ENCODE peak calls at places on chromosomes 12 and 14, in eight cellular contexts. U is IMR-90; V is stimulated activated CD8-positive, alpha-beta memory T cell treated with anti-CD3 and anti-CD28 coated beads, Interleukin-15, amount 100 ng/mL, for 24 hours; H is LoVo; W is T-helper 9 cell; B is activated CD4-positive, alpha-beta T cell treated with anti-CD3 and anti-CD28 coated beads, Interleukin-2, amount 50 U/mL, for 1 hour; G is stimulated activated CD4-positive, alpha-beta T cell treated with anti-CD3 and anti-CD28 coated beads, Interleukin-1b, Interleukin-23, amount 100 ng/mL, for 1 hour; I is activated CD8-positive, alpha-beta memory T cell treated with anti-CD3 and anti-CD28 coated beads for 24 hours. J is an unnamed sample.

GRCh38 chr14:92407395-92407794 is 84.4 kb downstream of the SLC24A4 start:
- DNase-seq in V (no peak), B (no peak), U (no peak), H (no peak), I (no peak), W (no peak), G (no peak), J (no peak)

GRCh38 chr12:24078318-24078765 is 128.9 kb upstream of the SOX5 start:
- DNase-seq in H (no peak), U (peak; percentile 57), I (no peak), G (no peak), W (no peak), V (no peak), B (no peak), J (no peak)

GRCh38 chr12:93886533-93887511 is 209.6 kb downstream of the CRADD start:
- DNase-seq in G (no peak), B (no peak), V (no peak), H (peak; percentile 93), I (no peak), U (peak; percentile 89), W (no peak), J (no peak)

GRCh38 chr12:10065241-10065640 is 33.5 kb downstream of the CLEC1A start:
- DNase-seq in I (no peak), W (no peak), G (no peak), B (no peak), U (no peak), V (no peak), H (no peak), J (no peak)

GRCh38 chr12:100348657-100349454 is 8.0 kb upstream of the SLC17A8 start:
- DNase-seq in I (no peak), U (peak; percentile 38), V (no peak), G (no peak), B (no peak), W (no peak), H (peak; percentile 40), J (no peak)

GRCh38 chr14:99190696-99191662 is 81.0 kb downstream of the BCL11B start:
- DNase-seq in W (no peak), H (no peak), V (no peak), U (no peak), G (no peak), I (no peak), B (peak; percentile 49), J (peak; percentile 43)

GRCh38 chr12:31736472-31736871 is 7.7 kb upstream of the AMN1 start:
- DNase-seq in I (no peak), V (no peak), W (peak; percentile 16), G (peak; percentile 36), H (peak; percentile 70), U (peak; percentile 89), B (peak; percentile 58), J (peak; percentile 43)

GRCh38 chr12:70255311-70255710 is 12.1 kb downstream of the CNOT2 start:
- DNase-seq in I (no peak), G (no peak), H (no peak), B (no peak), W (no peak), V (no peak), U (peak; percentile 54), J (no peak)

GRCh38 chr14:70108419-70108818 is 80.3 kb downstream of the SLC8A3 start:
- DNase-seq in I (no peak), V (no peak), U (no peak), G (no peak), B (no peak), W (no peak), H (no peak), J (no peak)

GRCh38 chr12:2168808-2169207 is 116.0 kb downstream of the CACNA1C start:
- DNase-seq in U (peak; percentile 49), W (no peak), I (no peak), G (no peak), V (no peak), H (peak; percentile 91), B (no peak), J (no peak)

GRCh38 chr14:74347795-74348100 is 523 bp upstream of the VRTN start:
- DNase-seq in U (no peak), B (no peak), I (no peak), W (no peak), H (no peak), G (no peak), V (no peak), J (no peak)

GRCh38 chr12:129871991-129872969 is 31.5 kb downstream of the TMEM132D start:
- DNase-seq in G (no peak), H (no peak), W (no peak), V (no peak), B (no peak), U (no peak), I (no peak), J (no peak)

GRCh38 chr12:2156333-2156732 is 103.5 kb downstream of the CACNA1C start:
- DNase-seq in I (no peak), G (no peak), B (no peak), V (no peak), W (no peak), H (no peak), U (peak; percentile 85), J (no peak)

GRCh38 chr14:64114166-64114565 is 180.0 kb downstream of the ESR2 start:
- DNase-seq in I (no peak), V (no peak), H (no peak), G (no peak), W (no peak), U (peak; percentile 21), B (no peak), J (no peak)

GRCh38 chr14:45621731-45622130 is 368.7 kb upstream of the MIS18BP1 start:
- DNase-seq in V (no peak), W (no peak), H (no peak), U (no peak), I (no peak), G (no peak), B (no peak), J (no peak)

GRCh38 chr12:64696065-64696741 is 63.0 kb downstream of the GNS start:
- DNase-seq in U (peak; percentile 43), H (peak; percentile 48), W (no peak), I (no peak), V (no peak), B (no peak), G (no peak), J (no peak)

GRCh38 chr14:60485600-60486251 is at the start of gene C14orf39:
- DNase-seq in G (no peak), V (no peak), B (no peak), U (peak; percentile 65), H (no peak), W (no peak), I (peak; percentile 61), J (no peak)

GRCh38 chr14:67240168-67240932 is 885 bp upstream of the PALS1 start:
- DNase-seq in H (peak; percentile 76), V (no peak), U (peak; percentile 11), B (peak; percentile 3), I (peak; percentile 74), G (no peak), W (peak; percentile 21), J (no peak)

GRCh38 chr12:26276709-26277108 is 81.3 kb downstream of the SSPN start:
- DNase-seq in G (no peak), B (no peak), U (no peak), V (no peak), W (no peak), I (no peak), H (no peak), J (no peak)

GRCh38 chr14:87799400-87799799 is 193.6 kb downstream of the GALC start:
- DNase-seq in W (no peak), U (no peak), V (no peak), B (no peak), G (no peak), H (no peak), I (no peak), J (no peak)

GRCh38 chr14:76193696-76194095 is 42.0 kb downstream of the GPATCH2L start:
- DNase-seq in B (no peak), U (peak; percentile 47), V (no peak), I (no peak), W (no peak), H (no peak), G (no peak), J (no peak)

GRCh38 chr12:115983226-115983798 is 294.2 kb downstream of the MED13L start:
- DNase-seq in U (no peak), B (no peak), V (no peak), I (no peak), G (no peak), H (no peak), W (no peak), J (no peak)

GRCh38 chr12:124654666-124655316 is 87.4 kb upstream of the NCOR2 start:
- DNase-seq in W (no peak), H (no peak), G (no peak), B (no peak), V (no peak), U (no peak), I (no peak), J (no peak)